ENCODE peak calls at places on chromosome 21, in ten cellular contexts. One of them, this sample, is unnamed. For H3K4me1, the result is how much of the 10 kb centered on the place peaks cover.

GRCh38 chr21:34557261-34557660 is 45.3 kb upstream of the KCNE1 start:
- DNase-seq in cardiac muscle cell: no peak
- DNase-seq in aorta: no peak
- DNase-seq in neuronal stem cell: no peak
- DNase-seq in kidney: no peak
- DNase-seq in breast epithelium: no peak
- DNase-seq in GM23248: no peak
- DNase-seq in mesendoderm: no peak
- DNase-seq in SK-N-SH: no peak
- DNase-seq in SJSA1: no peak
- DNase-seq in this sample: no peak

GRCh38 chr21:26801524-26801923 is 43.7 kb downstream of the ADAMTS1 start:
- DNase-seq in cardiac muscle cell: no peak
- DNase-seq in SJSA1: peak
- DNase-seq in GM23248: peak
- DNase-seq in kidney: no peak
- DNase-seq in aorta: no peak
- DNase-seq in neuronal stem cell: no peak
- DNase-seq in mesendoderm: no peak
- DNase-seq in breast epithelium: no peak
- DNase-seq in SK-N-SH: no peak
- DNase-seq in this sample: no peak

GRCh38 chr21:39612233-39613028 is at the start of gene B3GALT5:
- DNase-seq in SK-N-SH: peak
- DNase-seq in neuronal stem cell: peak
- DNase-seq in mesendoderm: peak
- DNase-seq in GM23248: no peak
- DNase-seq in kidney: no peak
- DNase-seq in aorta: no peak
- DNase-seq in breast epithelium: no peak
- DNase-seq in cardiac muscle cell: peak
- DNase-seq in SJSA1: no peak
- DNase-seq in this sample: peak

GRCh38 chr21:44071359-44072104 is 35.7 kb upstream of the PWP2 start:
- DNase-seq in kidney: no peak
- DNase-seq in cardiac muscle cell: no peak
- DNase-seq in SK-N-SH: no peak
- DNase-seq in breast epithelium: no peak
- DNase-seq in GM23248: no peak
- DNase-seq in SJSA1: no peak
- DNase-seq in neuronal stem cell: no peak
- DNase-seq in mesendoderm: peak
- DNase-seq in aorta: no peak
- DNase-seq in this sample: no peak

GRCh38 chr21:36728371-36729111 is 29.6 kb downstream of the SIM2 start:
- DNase-seq in aorta: no peak
- DNase-seq in neuronal stem cell: no peak
- DNase-seq in cardiac muscle cell: no peak
- DNase-seq in SK-N-SH: no peak
- DNase-seq in kidney: no peak
- DNase-seq in GM23248: no peak
- DNase-seq in mesendoderm: no peak
- DNase-seq in breast epithelium: no peak
- DNase-seq in SJSA1: no peak
- DNase-seq in this sample: no peak

GRCh38 chr21:36132691-36133090 is 2.2 kb upstream of the CBR3 start:
- DNase-seq in GM23248: no peak
- DNase-seq in mesendoderm: no peak
- DNase-seq in SJSA1: no peak
- DNase-seq in cardiac muscle cell: no peak
- DNase-seq in breast epithelium: no peak
- DNase-seq in neuronal stem cell: no peak
- DNase-seq in SK-N-SH: no peak
- DNase-seq in kidney: no peak
- DNase-seq in aorta: peak
- DNase-seq in this sample: no peak

GRCh38 chr21:33937146-33937545 is 21.5 kb upstream of the ATP5PO start:
- DNase-seq in SK-N-SH: no peak
- DNase-seq in mesendoderm: no peak
- DNase-seq in GM23248: no peak
- DNase-seq in cardiac muscle cell: no peak
- DNase-seq in aorta: no peak
- DNase-seq in kidney: no peak
- DNase-seq in breast epithelium: no peak
- DNase-seq in SJSA1: no peak
- DNase-seq in neuronal stem cell: no peak
- DNase-seq in this sample: no peak

GRCh38 chr21:26850116-26850643 is 5.0 kb upstream of the ADAMTS1 start:
- DNase-seq in aorta: no peak
- DNase-seq in kidney: no peak
- DNase-seq in GM23248: peak
- DNase-seq in cardiac muscle cell: no peak
- DNase-seq in SJSA1: peak
- DNase-seq in SK-N-SH: peak
- DNase-seq in breast epithelium: no peak
- DNase-seq in mesendoderm: peak
- DNase-seq in neuronal stem cell: peak
- DNase-seq in this sample: no peak

DNA sequence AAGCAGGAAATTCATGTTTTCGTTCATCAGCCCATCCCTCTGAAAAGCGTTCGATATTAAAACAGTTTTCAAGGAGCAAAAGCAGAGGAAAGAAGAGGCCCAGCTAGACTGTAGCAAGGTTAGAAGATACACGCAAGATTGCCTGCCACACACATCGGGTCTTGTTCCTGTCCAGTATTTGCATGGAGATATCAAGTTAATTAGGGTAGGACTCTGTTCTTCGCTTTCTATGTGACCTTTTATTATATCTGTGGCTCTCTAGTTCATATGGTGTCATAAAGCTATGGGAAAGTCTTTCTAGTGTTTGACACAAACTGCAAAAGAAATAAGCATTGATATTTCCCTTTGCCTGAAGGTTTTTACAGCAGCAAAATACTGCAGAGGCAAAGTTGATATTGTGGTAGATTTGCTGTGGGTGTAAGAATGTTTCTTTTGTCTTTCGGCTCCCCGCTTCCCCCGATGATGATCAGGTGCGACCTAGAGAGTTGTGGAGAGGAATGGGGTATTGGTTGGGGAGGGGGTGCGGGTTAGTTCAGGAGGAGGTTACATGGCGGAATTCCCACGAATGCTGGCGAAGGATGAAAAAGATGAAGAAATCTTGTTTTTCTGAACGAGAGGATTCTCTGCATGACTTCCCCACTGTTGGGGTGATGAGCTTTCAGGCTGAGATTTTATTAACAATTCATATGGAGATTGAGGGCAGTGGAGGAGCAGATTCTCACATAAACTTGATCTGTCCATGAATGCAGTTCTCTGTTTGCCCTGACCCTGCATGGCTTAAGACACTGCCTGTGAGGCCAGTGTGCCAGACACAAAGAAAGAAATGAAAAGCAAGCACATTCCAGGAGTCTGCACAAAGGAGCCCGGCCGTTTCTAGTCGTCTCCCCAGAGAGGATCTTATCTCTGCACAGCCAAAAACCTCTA is 550.1 kb downstream of the USP25 start:
- DNase-seq in breast epithelium: no peak
- DNase-seq in aorta: no peak
- DNase-seq in GM23248: peak
- DNase-seq in SK-N-SH: no peak
- DNase-seq in cardiac muscle cell: peak
- DNase-seq in kidney: peak
- DNase-seq in SJSA1: peak
- DNase-seq in mesendoderm: peak
- DNase-seq in neuronal stem cell: peak
- DNase-seq in this sample: peak
- H3K27ac ChIP-seq in breast epithelium: peak
- H3K27ac ChIP-seq in aorta: no peak
- H3K27ac ChIP-seq in GM23248: peak
- H3K27ac ChIP-seq in SK-N-SH: no peak
- H3K27ac ChIP-seq in cardiac muscle cell: peak
- H3K27ac ChIP-seq in kidney: peak
- H3K27ac ChIP-seq in SJSA1: no peak
- H3K27ac ChIP-seq in mesendoderm: no peak
- H3K27ac ChIP-seq in neuronal stem cell: peak
- H3K27ac ChIP-seq in this sample: peak

GRCh38 chr21:41600116-41600515 is 92.2 kb upstream of the TMPRSS2 start:
- DNase-seq in mesendoderm: no peak
- DNase-seq in GM23248: no peak
- DNase-seq in SJSA1: no peak
- DNase-seq in breast epithelium: peak
- DNase-seq in cardiac muscle cell: no peak
- DNase-seq in neuronal stem cell: no peak
- DNase-seq in kidney: no peak
- DNase-seq in SK-N-SH: no peak
- DNase-seq in aorta: no peak
- DNase-seq in this sample: no peak

GRCh38 chr21:41600556-41600955 is 92.6 kb upstream of the TMPRSS2 start:
- DNase-seq in neuronal stem cell: no peak
- DNase-seq in kidney: no peak
- DNase-seq in SK-N-SH: no peak
- DNase-seq in aorta: no peak
- DNase-seq in GM23248: no peak
- DNase-seq in breast epithelium: peak
- DNase-seq in cardiac muscle cell: no peak
- DNase-seq in SJSA1: no peak
- DNase-seq in mesendoderm: no peak
- DNase-seq in this sample: no peak

GRCh38 chr21:41602511-41602910 is 94.6 kb upstream of the TMPRSS2 start:
- DNase-seq in GM23248: no peak
- DNase-seq in SK-N-SH: no peak
- DNase-seq in breast epithelium: no peak
- DNase-seq in kidney: no peak
- DNase-seq in cardiac muscle cell: no peak
- DNase-seq in neuronal stem cell: no peak
- DNase-seq in SJSA1: no peak
- DNase-seq in aorta: no peak
- DNase-seq in mesendoderm: no peak
- DNase-seq in this sample: no peak

GRCh38 chr21:41600961-41601572 is 93.1 kb upstream of the TMPRSS2 start:
- DNase-seq in SK-N-SH: no peak
- DNase-seq in neuronal stem cell: no peak
- DNase-seq in mesendoderm: no peak
- DNase-seq in GM23248: no peak
- DNase-seq in cardiac muscle cell: no peak
- DNase-seq in SJSA1: no peak
- DNase-seq in aorta: no peak
- DNase-seq in breast epithelium: no peak
- DNase-seq in kidney: no peak
- DNase-seq in this sample: no peak

GRCh38 chr21:41601573-41602371 is 93.8 kb upstream of the TMPRSS2 start:
- DNase-seq in breast epithelium: peak
- DNase-seq in SJSA1: no peak
- DNase-seq in aorta: no peak
- DNase-seq in GM23248: peak
- DNase-seq in kidney: peak
- DNase-seq in mesendoderm: no peak
- DNase-seq in cardiac muscle cell: no peak
- DNase-seq in neuronal stem cell: no peak
- DNase-seq in SK-N-SH: no peak
- DNase-seq in this sample: no peak
- H3K4me1 ChIP-seq in breast epithelium: under half
- H3K4me1 ChIP-seq in SJSA1: under half
- H3K4me1 ChIP-seq in aorta: under half
- H3K4me1 ChIP-seq in GM23248: under half
- H3K4me1 ChIP-seq in kidney: under half
- H3K4me1 ChIP-seq in mesendoderm: under half
- H3K4me1 ChIP-seq in cardiac muscle cell: under half
- H3K4me1 ChIP-seq in neuronal stem cell: under half
- H3K4me1 ChIP-seq in SK-N-SH: under half
- H3K4me1 ChIP-seq in this sample: under half

GRCh38 chr21:45641480-45642035 is 2.0 kb upstream of the PCBP3 start:
- DNase-seq in kidney: no peak
- DNase-seq in aorta: no peak
- DNase-seq in breast epithelium: no peak
- DNase-seq in SJSA1: no peak
- DNase-seq in SK-N-SH: no peak
- DNase-seq in cardiac muscle cell: no peak
- DNase-seq in neuronal stem cell: no peak
- DNase-seq in GM23248: no peak
- DNase-seq in mesendoderm: no peak
- DNase-seq in this sample: no peak

GRCh38 chr21:45644041-45644906 is 749 bp downstream of the PCBP3 start:
- DNase-seq in GM23248: peak
- DNase-seq in kidney: no peak
- DNase-seq in breast epithelium: no peak
- DNase-seq in SK-N-SH: peak
- DNase-seq in aorta: no peak
- DNase-seq in mesendoderm: no peak
- DNase-seq in cardiac muscle cell: no peak
- DNase-seq in neuronal stem cell: peak
- DNase-seq in SJSA1: peak
- DNase-seq in this sample: no peak

GRCh38 chr21:45642122-45642813 is 1.3 kb upstream of the PCBP3 start:
- DNase-seq in GM23248: peak
- DNase-seq in neuronal stem cell: no peak
- DNase-seq in aorta: peak
- DNase-seq in cardiac muscle cell: peak
- DNase-seq in SJSA1: peak
- DNase-seq in breast epithelium: no peak
- DNase-seq in mesendoderm: no peak
- DNase-seq in SK-N-SH: no peak
- DNase-seq in kidney: peak
- DNase-seq in this sample: no peak

GRCh38 chr21:45640888-45641479 is 2.5 kb upstream of the PCBP3 start:
- DNase-seq in aorta: no peak
- DNase-seq in cardiac muscle cell: peak
- DNase-seq in neuronal stem cell: no peak
- DNase-seq in mesendoderm: peak
- DNase-seq in SJSA1: peak
- DNase-seq in SK-N-SH: no peak
- DNase-seq in breast epithelium: no peak
- DNase-seq in GM23248: peak
- DNase-seq in kidney: peak
- DNase-seq in this sample: no peak

GRCh38 chr21:45643021-45643980 is at the start of gene PCBP3:
- DNase-seq in mesendoderm: peak
- DNase-seq in SK-N-SH: peak
- DNase-seq in aorta: peak
- DNase-seq in SJSA1: peak
- DNase-seq in kidney: peak
- DNase-seq in cardiac muscle cell: peak
- DNase-seq in breast epithelium: peak
- DNase-seq in GM23248: peak
- DNase-seq in neuronal stem cell: peak
- DNase-seq in this sample: no peak
- H3K4me3 ChIP-seq in mesendoderm: peak
- H3K4me3 ChIP-seq in SK-N-SH: peak
- H3K4me3 ChIP-seq in aorta: peak
- H3K4me3 ChIP-seq in SJSA1: peak
- H3K4me3 ChIP-seq in kidney: no peak
- H3K4me3 ChIP-seq in cardiac muscle cell: peak
- H3K4me3 ChIP-seq in breast epithelium: peak
- H3K4me3 ChIP-seq in GM23248: peak
- H3K4me3 ChIP-seq in neuronal stem cell: peak
- H3K4me3 ChIP-seq in this sample: no peak

GRCh38 chr21:38490411-38491020 is 7.8 kb downstream of the ERG start:
- DNase-seq in kidney: no peak
- DNase-seq in SK-N-SH: no peak
- DNase-seq in GM23248: no peak
- DNase-seq in neuronal stem cell: no peak
- DNase-seq in cardiac muscle cell: no peak
- DNase-seq in SJSA1: no peak
- DNase-seq in breast epithelium: no peak
- DNase-seq in aorta: no peak
- DNase-seq in mesendoderm: no peak
- DNase-seq in this sample: no peak

GRCh38 chr21:38489729-38490128 is 8.5 kb downstream of the ERG start:
- DNase-seq in breast epithelium: no peak
- DNase-seq in cardiac muscle cell: no peak
- DNase-seq in SK-N-SH: no peak
- DNase-seq in kidney: no peak
- DNase-seq in aorta: no peak
- DNase-seq in neuronal stem cell: no peak
- DNase-seq in SJSA1: no peak
- DNase-seq in mesendoderm: no peak
- DNase-seq in GM23248: no peak
- DNase-seq in this sample: no peak

GRCh38 chr21:38488640-38489282 is 9.5 kb downstream of the ERG start:
- DNase-seq in SK-N-SH: no peak
- DNase-seq in kidney: no peak
- DNase-seq in breast epithelium: no peak
- DNase-seq in aorta: no peak
- DNase-seq in cardiac muscle cell: no peak
- DNase-seq in neuronal stem cell: no peak
- DNase-seq in GM23248: no peak
- DNase-seq in mesendoderm: no peak
- DNase-seq in SJSA1: peak
- DNase-seq in this sample: no peak

GRCh38 chr21:38487906-38488639 is 10.2 kb downstream of the ERG start:
- DNase-seq in SJSA1: peak
- DNase-seq in kidney: no peak
- DNase-seq in GM23248: no peak
- DNase-seq in mesendoderm: no peak
- DNase-seq in breast epithelium: no peak
- DNase-seq in cardiac muscle cell: no peak
- DNase-seq in aorta: no peak
- DNase-seq in SK-N-SH: no peak
- DNase-seq in neuronal stem cell: no peak
- DNase-seq in this sample: no peak

DNA sequence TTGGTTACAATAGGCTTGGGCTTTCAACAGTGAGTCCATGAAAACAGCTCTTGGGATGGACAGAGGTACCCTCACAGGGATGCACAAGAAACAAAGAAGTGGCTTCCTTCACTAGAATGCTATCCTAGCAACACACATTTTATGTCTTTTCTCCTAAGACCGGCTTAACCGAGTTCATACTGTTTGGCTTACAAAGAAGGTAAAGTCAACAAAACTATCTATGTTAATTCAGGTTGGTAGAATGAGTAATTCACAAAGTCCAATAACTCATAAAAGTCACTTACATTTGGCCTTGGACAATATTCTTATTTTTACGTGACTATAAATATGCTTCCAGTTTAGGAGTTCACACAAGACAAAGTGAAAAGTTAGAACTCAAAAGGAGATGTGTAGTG is 9.0 kb downstream of the ERG start:
- DNase-seq in aorta: no peak
- DNase-seq in breast epithelium: no peak
- DNase-seq in SK-N-SH: no peak
- DNase-seq in neuronal stem cell: no peak
- DNase-seq in cardiac muscle cell: no peak
- DNase-seq in SJSA1: no peak
- DNase-seq in GM23248: no peak
- DNase-seq in mesendoderm: no peak
- DNase-seq in kidney: no peak
- DNase-seq in this sample: no peak
- H3K27ac ChIP-seq in aorta: peak
- H3K27ac ChIP-seq in breast epithelium: no peak
- H3K27ac ChIP-seq in SK-N-SH: no peak
- H3K27ac ChIP-seq in neuronal stem cell: peak
- H3K27ac ChIP-seq in cardiac muscle cell: no peak
- H3K27ac ChIP-seq in SJSA1: no peak
- H3K27ac ChIP-seq in GM23248: no peak
- H3K27ac ChIP-seq in mesendoderm: no peak
- H3K27ac ChIP-seq in kidney: no peak
- H3K27ac ChIP-seq in this sample: no peak